ENCODE peak calls at places on chromosomes 4 and X, in six cellular contexts. I is SJSA1, U is fibroblast of the aortic adventitia, W is WERI-Rb-1, A is GDM1, B is iris pigment epithelial cell. H is an unnamed sample.

GRCh38 chr4:143721317-143721716 is 20.8 kb upstream of the FREM3 start:
- DNase-seq in I (no peak), U (no peak), W (no peak), A (peak), B (no peak), H (no peak)

GRCh38 chrX:15960237-15960636 is 105.6 kb upstream of the AP1S2 start:
- DNase-seq in I (no peak), U (no peak), W (no peak), A (no peak), B (no peak), H (no peak)

GRCh38 chrX:42934020-42934701 is 156.2 kb upstream of the PPP1R2C start:
- DNase-seq in I (no peak), U (no peak), W (no peak), A (peak), B (peak), H (no peak)

GRCh38 chrX:134173541-134174272 is 63.3 kb upstream of the CCDC160 start:
- DNase-seq in I (no peak), U (no peak), W (no peak), A (no peak), B (no peak), H (no peak)

GRCh38 chr4:6386091-6386490 is 86.3 kb downstream of the PPP2R2C start:
- DNase-seq in I (no peak), U (no peak), W (no peak), A (no peak), B (no peak), H (no peak)

GRCh38 chr4:8747896-8748575 is 123.6 kb downstream of the HMX1 start:
- DNase-seq in I (no peak), U (no peak), W (peak), A (no peak), B (no peak), H (no peak)

GRCh38 chrX:36898301-36898700 is 109.9 kb upstream of the FAM47C start:
- DNase-seq in I (no peak), U (no peak), W (no peak), A (no peak), B (peak), H (no peak)

GRCh38 chrX:46325312-46325877 is 219.8 kb downstream of the ZNF674 start:
- DNase-seq in I (peak), U (peak), W (no peak), A (no peak), B (peak), H (no peak)

GRCh38 chrX:54067741-54068140 is 23.5 kb upstream of the PHF8 start:
- DNase-seq in I (no peak), U (no peak), W (no peak), A (peak), B (no peak), H (no peak)

GRCh38 chr4:101086801-101087586 is 260.3 kb downstream of the PPP3CA start:
- DNase-seq in I (no peak), U (no peak), W (peak), A (no peak), B (no peak), H (no peak)

GRCh38 chr4:74009307-74009706 is 10.8 kb upstream of the CXCL5 start:
- DNase-seq in I (no peak), U (no peak), W (no peak), A (no peak), B (no peak), H (no peak)

GRCh38 chr4:121714548-121714947 is 17.8 kb upstream of the ANXA5 start:
- DNase-seq in I (no peak), U (peak), W (no peak), A (no peak), B (no peak), H (no peak)

GRCh38 chrX:63739885-63740284 is 45.1 kb downstream of the ARHGEF9 start:
- DNase-seq in I (no peak), U (no peak), W (no peak), A (no peak), B (no peak), H (no peak)